ENCODE peak calls at places on chromosome 11, in six cellular contexts. M is sigmoid colon, I is upper lobe of left lung, X is ovary, Q is SK-N-SH, O is transverse colon. R is an unnamed sample.

GRCh38 chr11:125170001-125170405 is 5.5 kb downstream of the PKNOX2 start:
- DNase-seq in I (no peak), M (peak), Q (no peak), X (no peak), O (no peak), R (no peak)

GRCh38 chr11:118792642-118793124 is 1.7 kb upstream of the DDX6 start:
- DNase-seq in Q (peak), X (peak), O (peak), M (peak), I (peak), R (peak)

GRCh38 chr11:124108158-124108557 is 7.1 kb upstream of the VWA5A start:
- DNase-seq in X (no peak), O (peak), I (no peak), M (no peak), Q (no peak), R (no peak)

GRCh38 chr11:107549253-107549953 is 16.1 kb downstream of the ALKBH8 start:
- DNase-seq in Q (peak), M (no peak), X (no peak), I (no peak), O (no peak), R (no peak)

GRCh38 chr11:120792306-120792705 is 231.6 kb upstream of the TBCEL start:
- DNase-seq in X (no peak), O (peak), I (no peak), M (peak), Q (no peak), R (no peak)

GRCh38 chr11:105524286-105524685 is 85.6 kb upstream of the GRIA4 start:
- DNase-seq in X (no peak), M (no peak), O (no peak), Q (no peak), I (no peak), R (no peak)

GRCh38 chr11:94924074-94925031 is 49.0 kb downstream of the CWC15 start:
- DNase-seq in X (no peak), Q (peak), I (no peak), O (no peak), M (no peak), R (no peak)

GRCh38 chr11:44958165-44958564 is 7.5 kb upstream of the TP53I11 start:
- DNase-seq in O (peak), Q (no peak), M (no peak), I (no peak), X (no peak), R (peak)

GRCh38 chr11:69637956-69638871 is 2.7 kb upstream of the CCND1 start:
- DNase-seq in O (peak), I (no peak), Q (peak), M (peak), X (no peak), R (peak)

GRCh38 chr11:95507794-95508193 is 276.8 kb upstream of the SESN3 start:
- DNase-seq in Q (no peak), M (no peak), I (no peak), O (no peak), X (no peak), R (no peak)

GRCh38 chr11:129643031-129643721 is 172.5 kb upstream of the TMEM45B start:
- DNase-seq in M (no peak), Q (no peak), I (peak), X (no peak), O (no peak), R (no peak)

GRCh38 chr11:128890543-128891409 is at the start of gene KCNJ5:
- DNase-seq in X (peak), I (no peak), M (no peak), Q (peak), O (no peak), R (peak)

GRCh38 chr11:66561975-66562248 is 6.5 kb downstream of the CTSF start:
- DNase-seq in I (no peak), O (no peak), X (no peak), Q (no peak), M (no peak), R (no peak)

GRCh38 chr11:131301306-131301705 is 69.1 kb upstream of the NTM start:
- DNase-seq in I (no peak), X (no peak), M (no peak), O (no peak), Q (no peak), R (no peak)

GRCh38 chr11:30282289-30282631 is 40.6 kb upstream of the ARL14EP start:
- DNase-seq in M (no peak), I (no peak), Q (no peak), O (peak), X (no peak), R (no peak)

GRCh38 chr11:74853223-74853622 is 95.7 kb downstream of the XRRA1 start:
- DNase-seq in M (no peak), Q (no peak), X (no peak), O (no peak), I (no peak), R (no peak)

GRCh38 chr11:74847895-74848294 is 99.2 kb downstream of the RNF169 start:
- DNase-seq in X (no peak), Q (no peak), O (no peak), I (no peak), M (no peak), R (no peak)

GRCh38 chr11:74845978-74846517 is 97.4 kb downstream of the RNF169 start:
- DNase-seq in X (no peak), M (no peak), Q (no peak), I (no peak), O (no peak), R (no peak)

GRCh38 chr11:74846770-74847169 is 98.1 kb downstream of the RNF169 start:
- DNase-seq in M (no peak), Q (no peak), X (no peak), O (no peak), I (no peak), R (no peak)

GRCh38 chr11:74849525-74850391 is 99.1 kb downstream of the XRRA1 start:
- DNase-seq in O (no peak), X (no peak), M (no peak), I (no peak), Q (no peak), R (no peak)
- TF ChIP-seq EP300 in O (no peak), X (no peak), M (no peak), I (no peak), Q (no peak), R (no peak)

GRCh38 chr11:112174789-112175595 is at the start of gene BCO2:
- DNase-seq in Q (peak), X (peak), O (peak), M (peak), I (peak), R (peak)
- TF ChIP-seq EP300 in Q (no peak), X (no peak), O (no peak), M (no peak), I (no peak), R (no peak)

GRCh38 chr11:113675565-113675964 is 30.5 kb downstream of the TMPRSS5 start:
- DNase-seq in I (no peak), Q (no peak), O (no peak), M (no peak), X (no peak), R (no peak)
- TF ChIP-seq EP300 in I (no peak), Q (no peak), O (no peak), M (no peak), X (no peak), R (no peak)

DNA sequence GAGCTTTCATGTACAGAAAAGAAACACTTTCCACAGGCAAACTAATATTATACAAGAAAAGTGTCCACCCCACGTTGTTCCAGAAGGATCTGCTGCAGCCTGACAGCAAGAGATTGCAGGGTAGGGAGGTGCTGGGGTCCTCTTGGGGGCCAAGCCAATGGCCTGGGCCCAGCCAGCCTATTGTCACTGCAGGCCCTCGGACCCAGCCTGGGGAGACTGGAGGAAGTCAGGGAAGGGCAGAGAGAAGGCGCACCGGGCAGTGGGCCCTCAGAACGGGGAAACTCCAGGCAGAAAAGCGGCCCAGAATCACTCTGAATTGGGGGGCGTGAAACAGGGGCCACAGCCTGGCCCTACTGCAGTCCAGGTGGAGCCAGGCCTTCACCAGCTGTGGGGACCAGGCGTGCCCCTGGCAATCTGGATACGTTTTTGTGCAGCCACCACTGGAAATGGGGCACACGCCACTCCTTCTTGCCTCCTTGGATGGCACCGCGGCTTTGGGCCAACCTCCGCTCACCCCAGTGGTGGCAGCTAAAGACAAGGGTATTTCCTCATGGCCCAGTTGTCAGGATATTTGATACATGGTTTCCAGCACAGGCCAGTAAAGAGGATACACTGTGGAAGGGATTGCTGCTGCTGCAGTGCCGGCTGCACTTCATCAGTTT is 3.9 kb upstream of the NAP1L4 start:
- DNase-seq in O (no peak), M (peak), X (peak), I (no peak), Q (no peak), R (peak)
- TF ChIP-seq EP300 in O (no peak), M (no peak), X (no peak), I (no peak), Q (no peak), R (no peak)

GRCh38 chr11:6637871-6638270 is 17.7 kb downstream of the DCHS1 start:
- DNase-seq in Q (no peak), I (peak), X (no peak), O (no peak), M (peak), R (peak)

GRCh38 chr11:6633422-6634408 is 14.5 kb upstream of the TPP1 start:
- DNase-seq in M (no peak), O (no peak), X (no peak), Q (no peak), I (no peak), R (no peak)

GRCh38 chr11:6636480-6636879 is 17.3 kb upstream of the TPP1 start:
- DNase-seq in M (no peak), Q (no peak), O (no peak), I (no peak), X (no peak), R (no peak)

GRCh38 chr11:6634534-6634933 is 15.3 kb upstream of the TPP1 start:
- DNase-seq in Q (no peak), O (no peak), X (no peak), M (no peak), I (no peak), R (no peak)

DNA sequence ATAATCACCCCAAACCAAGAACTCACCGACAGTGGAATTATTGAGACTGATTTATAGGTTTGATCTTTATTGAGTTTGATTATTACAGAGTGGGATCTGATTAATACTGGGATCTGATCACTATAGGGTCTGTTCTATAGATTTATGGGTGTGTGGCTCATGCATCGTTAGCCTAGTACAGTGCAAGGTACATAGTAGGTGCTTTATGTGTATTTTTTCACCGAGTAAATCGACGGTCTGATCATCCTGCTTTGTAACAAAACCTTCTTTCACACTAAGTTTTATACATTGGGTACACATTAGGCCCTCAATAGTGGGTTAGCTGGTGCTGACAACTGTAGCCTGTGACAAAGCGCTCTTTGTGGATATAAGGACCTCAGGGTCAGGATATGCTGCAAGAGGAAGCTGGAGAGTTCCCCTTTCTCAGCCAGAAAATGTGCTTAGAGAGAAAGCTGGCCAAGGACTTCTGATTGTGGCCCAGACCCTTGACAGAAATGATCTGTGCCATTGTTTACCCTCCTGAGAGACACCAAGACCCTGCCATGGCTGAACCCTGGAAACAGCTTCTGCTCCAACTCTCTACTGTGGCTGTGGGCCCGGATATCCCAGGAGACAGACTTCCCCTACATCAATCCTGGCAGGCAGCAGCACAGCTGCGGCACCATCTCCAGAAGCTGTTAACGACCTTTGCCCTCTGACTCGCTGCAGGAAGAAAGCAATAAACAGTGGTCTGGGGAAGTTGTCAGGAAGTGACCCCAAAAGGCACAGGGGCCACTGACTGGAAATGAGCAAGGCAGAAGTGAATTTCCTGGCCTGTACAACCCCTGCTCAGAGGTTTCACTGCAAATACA is 16.1 kb upstream of the TPP1 start:
- DNase-seq in X (peak), M (peak), I (no peak), O (peak), Q (no peak), R (no peak)
- TF ChIP-seq EP300 in X (no peak), M (no peak), I (no peak), O (peak), Q (no peak), R (no peak)

DNA sequence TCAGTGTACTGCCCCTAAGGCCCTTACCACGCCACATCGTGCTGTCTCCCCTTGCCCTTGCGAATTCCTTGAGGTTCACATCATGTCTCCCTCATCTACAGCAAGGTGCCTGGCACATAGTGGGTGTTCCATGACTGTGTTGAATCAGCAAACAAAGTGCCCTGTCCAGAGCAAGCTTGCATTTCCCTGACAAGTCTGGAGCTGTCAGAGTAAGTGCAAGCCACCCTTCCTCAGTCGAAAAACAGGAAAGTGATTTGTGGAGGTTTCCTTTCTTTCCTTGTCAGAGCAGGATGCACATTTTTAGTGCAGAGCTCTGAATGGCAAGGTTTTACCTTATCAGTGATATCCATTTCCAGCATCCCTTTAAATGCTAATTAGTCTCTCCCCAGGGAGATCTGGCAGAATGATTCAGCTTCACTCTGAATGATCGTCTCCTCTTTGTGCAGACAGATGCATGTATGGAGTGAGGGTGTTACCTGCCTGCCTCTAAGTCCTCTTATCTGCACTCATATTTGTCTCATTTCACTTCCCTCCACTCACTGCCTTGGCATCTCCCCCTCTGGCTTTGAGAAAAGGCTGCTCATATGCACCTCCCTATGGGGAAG is 331.2 kb downstream of the TMEM135 start:
- DNase-seq in Q (no peak), X (no peak), M (no peak), I (no peak), O (no peak), R (no peak)
- TF ChIP-seq EP300 in Q (no peak), X (no peak), M (no peak), I (no peak), O (no peak), R (no peak)

GRCh38 chr11:62400760-62401159 is 18.1 kb upstream of the SCGB1A1 start:
- DNase-seq in M (peak), Q (peak), X (peak), O (peak), I (no peak), R (peak)
- TF ChIP-seq EP300 in M (no peak), Q (peak), X (no peak), O (no peak), I (no peak), R (peak)

R was measured in stomach.